ENCODE peak calls at places on chromosomes 1 and 21, in seven cellular contexts. N is ELF-1, Y is fibroblast of pulmonary artery, R is left ventricle myocardium superior, V is adrenal gland, O is pancreas, M is caudate nucleus. B is an unnamed sample.

GRCh38 chr1:39115271-39116110 is 89.0 kb upstream of the MACF1 start:
- DNase-seq in N (no peak), Y (peak), R (no peak), V (no peak), O (no peak), M (no peak), B (no peak)

GRCh38 chr1:156804572-156805243 is 11.9 kb downstream of the SH2D2A start:
- DNase-seq in N (no peak), Y (no peak), R (no peak), V (no peak), O (no peak), M (no peak), B (no peak)

GRCh38 chr21:17612023-17612564 is 607 bp downstream of the BTG3 start:
- DNase-seq in N (no peak), Y (peak), R (peak), V (peak), O (peak), M (no peak), B (no peak)

GRCh38 chr1:111513410-111514020 is 10.1 kb upstream of the ADORA3 start:
- DNase-seq in N (no peak), Y (no peak), R (peak), V (peak), O (no peak), M (peak), B (no peak)

GRCh38 chr1:115412286-115412685 is 74.2 kb upstream of the NGF start:
- DNase-seq in N (no peak), Y (no peak), R (no peak), V (no peak), O (no peak), M (no peak), B (no peak)

GRCh38 chr1:47219590-47220220 is 12.3 kb downstream of the TAL1 start:
- DNase-seq in N (no peak), Y (no peak), R (no peak), V (no peak), O (no peak), M (no peak), B (no peak)

GRCh38 chr1:116855788-116856187 is 53.9 kb upstream of the PTGFRN start:
- DNase-seq in N (no peak), Y (peak), R (no peak), V (no peak), O (no peak), M (no peak), B (peak)

GRCh38 chr1:242132446-242132845 is 133.5 kb upstream of the MAP1LC3C start:
- DNase-seq in N (no peak), Y (no peak), R (no peak), V (no peak), O (no peak), M (peak), B (no peak)

GRCh38 chr21:43654806-43655489 is 4.3 kb downstream of the HSF2BP start:
- DNase-seq in N (no peak), Y (no peak), R (no peak), V (peak), O (no peak), M (no peak), B (no peak)